ENCODE peak calls at places on chromosome 6, in nine cellular contexts. I, A, F, M, G, H, R, D and J are unnamed samples. For H3K4me1, the result is how much of the 10 kb centered on the place peaks cover.

GRCh38 chr6:54451516-54451915 is 143.3 kb downstream of the TINAG start:
- DNase-seq in I (no peak), A (no peak), F (no peak), M (no peak), G (no peak), H (no peak), R (no peak), D (no peak), J (no peak)

GRCh38 chr6:130033999-130034814 is 15.8 kb downstream of the L3MBTL3 start:
- DNase-seq in I (no peak), A (peak), F (no peak), M (peak), G (peak), H (no peak), R (peak), D (no peak), J (no peak)

GRCh38 chr6:136791296-136792065 is 796 bp downstream of the MAP3K5 start:
- DNase-seq in I (peak), A (peak), F (peak), M (peak), G (peak), H (peak), R (peak), D (peak), J (peak)

GRCh38 chr6:127520061-127520460 is 926 bp upstream of the MTCL3 start:
- DNase-seq in I (no peak), A (no peak), F (no peak), M (no peak), G (no peak), H (no peak), R (no peak), D (no peak), J (no peak)

GRCh38 chr6:70456725-70457124 is 43.4 kb downstream of the FAM135A start:
- DNase-seq in I (no peak), A (no peak), F (no peak), M (no peak), G (peak), H (no peak), R (no peak), D (no peak), J (no peak)

GRCh38 chr6:131982740-131983259 is 31.6 kb upstream of the CCN2 start:
- DNase-seq in I (no peak), A (no peak), F (no peak), M (no peak), G (no peak), H (no peak), R (no peak), D (no peak), J (no peak)

GRCh38 chr6:5707646-5708045 is 299.1 kb downstream of the NRN1 start:
- DNase-seq in I (no peak), A (no peak), F (no peak), M (no peak), G (no peak), H (no peak), R (no peak), D (no peak), J (no peak)

GRCh38 chr6:129488313-129488712 is 221.7 kb downstream of the ARHGAP18 start:
- DNase-seq in I (no peak), A (no peak), F (no peak), M (no peak), G (no peak), H (no peak), R (no peak), D (no peak), J (no peak)

GRCh38 chr6:122789078-122789861 is at the start of gene SMPDL3A:
- DNase-seq in I (peak), A (peak), F (peak), M (peak), G (peak), H (peak), R (peak), D (no peak), J (peak)

GRCh38 chr6:150426198-150426597 is 57.4 kb downstream of the IYD start:
- DNase-seq in I (peak), A (no peak), F (no peak), M (no peak), G (no peak), H (no peak), R (no peak), D (no peak), J (no peak)

GRCh38 chr6:167849846-167850459 is 23.2 kb downstream of the AFDN start:
- DNase-seq in I (peak), A (no peak), F (no peak), M (no peak), G (peak), H (no peak), R (no peak), D (no peak), J (no peak)

GRCh38 chr6:167848783-167849182 is 22.1 kb downstream of the AFDN start:
- DNase-seq in I (no peak), A (no peak), F (no peak), M (no peak), G (no peak), H (no peak), R (no peak), D (no peak), J (no peak)

GRCh38 chr6:167847936-167848335 is 21.2 kb downstream of the AFDN start:
- DNase-seq in I (no peak), A (no peak), F (no peak), M (no peak), G (no peak), H (no peak), R (no peak), D (no peak), J (no peak)

GRCh38 chr6:167851349-167851952 is 24.7 kb downstream of the AFDN start:
- DNase-seq in I (no peak), A (no peak), F (no peak), M (no peak), G (no peak), H (no peak), R (no peak), D (no peak), J (no peak)

GRCh38 chr6:167850792-167851191 is 24.1 kb downstream of the AFDN start:
- DNase-seq in I (no peak), A (no peak), F (no peak), M (no peak), G (no peak), H (no peak), R (no peak), D (no peak), J (no peak)
- H3K4me1 ChIP-seq in I (half or more), A (under half), F (under half), M (under half), G (under half), H (under half), R (under half), D (under half), J (under half)

GRCh38 chr6:146770275-146770964 is 171.6 kb downstream of the ADGB start:
- DNase-seq in I (no peak), A (no peak), F (peak), M (no peak), G (no peak), H (peak), R (no peak), D (no peak), J (no peak)
- H3K4me3 ChIP-seq in I (no peak), A (no peak), F (peak), M (no peak), G (no peak), H (no peak), R (no peak), D (peak), J (peak)

GRCh38 chr6:46370622-46371021 is 120.6 kb downstream of the RCAN2 start:
- DNase-seq in I (no peak), A (no peak), F (no peak), M (no peak), G (no peak), H (no peak), R (no peak), D (no peak), J (no peak)

GRCh38 chr6:46366190-46366900 is 124.9 kb downstream of the RCAN2 start:
- DNase-seq in I (no peak), A (no peak), F (no peak), M (no peak), G (no peak), H (no peak), R (no peak), D (no peak), J (no peak)

GRCh38 chr6:46367365-46367764 is 123.9 kb downstream of the RCAN2 start:
- DNase-seq in I (no peak), A (no peak), F (no peak), M (no peak), G (no peak), H (no peak), R (no peak), D (no peak), J (no peak)

DNA sequence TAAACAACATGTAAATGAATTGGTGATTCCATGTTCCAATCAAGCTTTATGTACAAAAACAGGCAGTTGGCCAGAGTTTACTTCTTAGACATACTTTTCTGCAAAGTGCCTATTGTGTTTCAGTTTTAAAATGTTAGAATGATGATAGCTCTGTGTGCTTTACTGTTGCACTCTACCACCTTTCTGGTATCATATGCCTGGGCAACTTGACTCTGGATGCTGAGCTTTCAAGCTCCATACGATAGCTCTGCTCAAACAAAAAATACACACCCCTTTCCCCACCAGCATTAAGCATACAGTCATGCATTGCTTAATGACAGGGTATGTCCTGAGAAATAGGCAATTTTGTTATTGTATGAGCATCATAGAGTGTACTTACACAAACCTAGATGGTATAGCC is 123.1 kb downstream of the RCAN2 start:
- DNase-seq in I (no peak), A (no peak), F (no peak), M (no peak), G (no peak), H (no peak), R (no peak), D (no peak), J (no peak)
- H3K4me1 ChIP-seq in I (under half), A (under half), F (under half), M (under half), G (under half), H (under half), R (under half), D (under half), J (under half)

GRCh38 chr6:26437550-26437949 is 2.8 kb upstream of the BTN3A3 start:
- DNase-seq in I (no peak), A (no peak), F (no peak), M (no peak), G (no peak), H (no peak), R (no peak), D (no peak), J (no peak)

GRCh38 chr6:26440977-26441358 is 664 bp downstream of the BTN3A3 start:
- DNase-seq in I (no peak), A (no peak), F (no peak), M (no peak), G (no peak), H (no peak), R (no peak), D (no peak), J (no peak)

GRCh38 chr6:26438000-26438399 is 2.3 kb upstream of the BTN3A3 start:
- DNase-seq in I (no peak), A (no peak), F (no peak), M (no peak), G (no peak), H (no peak), R (no peak), D (no peak), J (no peak)

GRCh38 chr6:26439151-26439550 is 1.2 kb upstream of the BTN3A3 start:
- DNase-seq in I (no peak), A (no peak), F (no peak), M (no peak), G (peak), H (no peak), R (no peak), D (no peak), J (no peak)

DNA sequence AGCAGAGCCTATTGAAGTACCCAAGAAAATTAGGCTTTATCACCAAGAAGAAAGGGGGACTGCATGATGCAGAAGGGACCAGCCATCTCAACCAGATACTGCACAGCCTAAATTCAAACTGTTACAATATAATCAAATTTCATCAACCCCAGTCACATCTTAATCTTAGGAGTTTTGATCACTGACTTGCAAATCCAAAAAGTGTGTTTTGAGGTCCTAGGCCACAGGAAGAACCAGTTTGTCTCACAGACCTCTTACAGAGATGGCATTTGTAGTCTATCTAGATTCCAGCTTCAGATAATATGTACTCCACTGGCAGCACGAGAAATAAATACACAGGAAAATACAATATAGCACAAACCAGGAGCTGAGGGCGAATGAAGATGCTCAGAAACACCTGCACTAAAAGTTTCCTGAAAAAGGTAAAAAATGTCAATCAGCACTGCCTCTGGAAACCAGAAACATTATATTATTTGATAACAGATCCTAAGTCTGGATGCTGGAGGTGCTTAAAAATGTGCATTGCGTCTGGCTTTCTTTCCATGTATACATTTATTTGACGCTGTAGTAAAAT is 665 bp upstream of the BTN3A3 start:
- DNase-seq in I (no peak), A (no peak), F (no peak), M (no peak), G (no peak), H (no peak), R (no peak), D (no peak), J (no peak)
- H3K4me3 ChIP-seq in I (peak), A (peak), F (peak), M (peak), G (no peak), H (peak), R (peak), D (peak), J (no peak)

GRCh38 chr6:66289889-66290288 is 582.9 kb upstream of the EYS start:
- DNase-seq in I (no peak), A (no peak), F (no peak), M (no peak), G (no peak), H (no peak), R (no peak), D (no peak), J (no peak)

DNA sequence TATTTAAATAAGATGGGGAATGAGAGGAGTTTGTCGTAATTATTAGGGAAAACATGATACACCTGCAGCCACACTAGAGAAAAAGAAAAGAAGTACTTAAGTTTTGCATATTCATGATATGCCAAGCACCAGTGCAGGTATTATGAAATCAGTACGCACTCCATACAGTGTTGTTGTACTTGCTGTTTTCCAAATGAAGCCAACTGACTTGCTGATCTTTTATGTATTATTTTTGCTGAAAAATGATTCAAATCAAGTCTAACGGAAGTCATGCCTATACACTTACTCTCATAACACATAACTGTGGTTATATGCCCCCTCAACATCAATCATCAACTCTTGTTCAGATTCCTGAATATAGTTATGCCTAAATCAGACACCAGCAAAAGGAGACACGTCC is 584.9 kb upstream of the EYS start:
- DNase-seq in I (no peak), A (no peak), F (no peak), M (no peak), G (no peak), H (no peak), R (no peak), D (no peak), J (no peak)
- H3K4me1 ChIP-seq in I (under half), A (under half), F (under half), M (under half), G (under half), H (under half), R (under half), D (under half), J (under half)

GRCh38 chr6:31558318-31558625 is 10.9 kb downstream of the NFKBIL1 start:
- DNase-seq in I (no peak), A (no peak), F (no peak), M (no peak), G (no peak), H (no peak), R (no peak), D (no peak), J (no peak)

GRCh38 chr6:31559606-31559957 is 12.2 kb downstream of the NFKBIL1 start:
- DNase-seq in I (no peak), A (no peak), F (no peak), M (no peak), G (no peak), H (no peak), R (no peak), D (no peak), J (no peak)

GRCh38 chr6:31557443-31558317 is 10.3 kb downstream of the NFKBIL1 start:
- DNase-seq in I (no peak), A (no peak), F (no peak), M (no peak), G (no peak), H (no peak), R (no peak), D (no peak), J (no peak)

GRCh38 chr6:31559958-31560696 is 12.0 kb upstream of the LTA start:
- DNase-seq in I (no peak), A (peak), F (no peak), M (no peak), G (peak), H (peak), R (no peak), D (no peak), J (peak)

DNA sequence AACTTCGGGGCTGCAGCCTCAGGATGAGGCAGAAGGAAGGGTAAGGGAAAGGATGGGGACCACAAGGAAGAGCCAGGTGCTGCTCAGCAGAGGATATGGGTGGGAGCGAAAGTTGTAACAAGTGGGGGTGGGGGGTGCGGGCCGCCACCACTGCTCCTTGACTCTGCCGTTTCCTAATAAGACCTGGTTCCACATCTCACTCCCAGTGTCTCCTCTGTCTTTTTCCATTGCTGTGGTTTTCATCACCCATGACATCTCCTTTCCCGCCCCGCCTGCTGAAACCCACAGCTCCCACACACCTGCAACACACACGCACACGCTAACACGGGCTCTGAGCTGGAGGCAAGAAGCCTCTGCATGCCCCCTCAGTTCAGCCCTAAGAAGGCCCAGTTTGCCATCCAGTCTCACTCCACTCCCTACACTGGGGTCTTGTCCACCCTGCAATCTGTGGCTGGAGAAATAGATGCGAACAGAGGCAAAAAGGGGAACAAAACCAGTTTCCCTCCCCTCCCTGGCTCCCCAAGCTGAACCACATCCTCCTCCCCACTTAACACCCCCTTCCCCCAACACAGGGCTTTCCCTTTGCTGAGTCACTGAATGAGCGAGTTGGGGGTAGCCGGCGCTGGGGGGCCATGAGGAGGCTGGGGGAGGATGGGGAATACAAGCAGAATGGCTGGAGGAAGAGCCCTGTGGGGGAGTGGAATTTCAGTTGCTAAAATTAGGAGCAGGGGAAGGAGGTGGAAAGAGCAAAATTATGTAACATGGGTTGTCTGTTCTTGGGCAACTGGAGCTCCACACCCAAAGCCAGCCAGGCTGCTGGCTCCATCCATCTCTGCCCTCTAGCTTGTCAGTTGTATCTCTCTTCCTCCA is 11.5 kb downstream of the NFKBIL1 start:
- DNase-seq in I (no peak), A (no peak), F (no peak), M (no peak), G (no peak), H (peak), R (no peak), D (peak), J (no peak)
- H3K4me3 ChIP-seq in I (no peak), A (no peak), F (no peak), M (no peak), G (no peak), H (no peak), R (no peak), D (peak), J (no peak)

GRCh38 chr6:111722220-111722731 is 116.6 kb upstream of the TRAF3IP2 start:
- DNase-seq in I (no peak), A (no peak), F (no peak), M (no peak), G (no peak), H (no peak), R (no peak), D (no peak), J (no peak)

GRCh38 chr6:111725446-111726112 is 119.9 kb upstream of the TRAF3IP2 start:
- DNase-seq in I (no peak), A (peak), F (peak), M (no peak), G (no peak), H (peak), R (no peak), D (no peak), J (no peak)

GRCh38 chr6:111724039-111724438 is 118.4 kb upstream of the TRAF3IP2 start:
- DNase-seq in I (no peak), A (no peak), F (no peak), M (no peak), G (no peak), H (no peak), R (no peak), D (no peak), J (no peak)

GRCh38 chr6:111723412-111723970 is 117.8 kb upstream of the TRAF3IP2 start:
- DNase-seq in I (no peak), A (no peak), F (no peak), M (no peak), G (no peak), H (no peak), R (no peak), D (no peak), J (no peak)

GRCh38 chr6:111724505-111724904 is 118.8 kb upstream of the TRAF3IP2 start:
- DNase-seq in I (no peak), A (no peak), F (no peak), M (no peak), G (peak), H (no peak), R (no peak), D (no peak), J (no peak)
- H3K4me1 ChIP-seq in I (half or more), A (under half), F (under half), M (under half), G (under half), H (under half), R (under half), D (under half), J (half or more)

GRCh38 chr6:77456531-77457248 is 6.6 kb downstream of the HTR1B start:
- DNase-seq in I (no peak), A (peak), F (no peak), M (no peak), G (no peak), H (peak), R (no peak), D (no peak), J (no peak)
- H3K4me3 ChIP-seq in I (no peak), A (no peak), F (no peak), M (no peak), G (no peak), H (peak), R (no peak), D (no peak), J (no peak)